ENCODE peak calls at places on chromosomes 3 and 15, in eight cellular contexts. I, X, H, E, J, Q, L and K are unnamed samples.

GRCh38 chr15:57146394-57147140 is 228.1 kb downstream of the TCF12 start:
- DNase-seq in I (no peak), X (no peak), H (no peak), E (no peak), J (no peak), Q (no peak), L (no peak), K (no peak)

GRCh38 chr3:50708620-50709019 is 33.9 kb downstream of the DOCK3 start:
- DNase-seq in I (no peak), X (no peak), H (no peak), E (no peak), J (no peak), Q (no peak), L (no peak), K (no peak)

GRCh38 chr15:73599934-73600333 is 33.3 kb downstream of the NPTN start:
- DNase-seq in I (peak), X (no peak), H (no peak), E (no peak), J (no peak), Q (no peak), L (peak), K (no peak)

GRCh38 chr3:126287536-126288181 is 69.5 kb downstream of the KLF15 start:
- DNase-seq in I (no peak), X (no peak), H (peak), E (peak), J (peak), Q (no peak), L (no peak), K (no peak)

GRCh38 chr3:139473155-139473771 is 3.1 kb downstream of the RBP2 start:
- DNase-seq in I (no peak), X (no peak), H (no peak), E (no peak), J (no peak), Q (no peak), L (no peak), K (no peak)

GRCh38 chr3:97636465-97636864 is 128.1 kb upstream of the ARL6 start:
- DNase-seq in I (no peak), X (no peak), H (no peak), E (no peak), J (no peak), Q (no peak), L (no peak), K (no peak)

GRCh38 chr15:69467636-69468035 is 15.0 kb downstream of the RPLP1 start:
- DNase-seq in I (no peak), X (no peak), H (no peak), E (no peak), J (no peak), Q (no peak), L (no peak), K (no peak)

GRCh38 chr3:3665961-3666640 is 133.1 kb upstream of the LRRN1 start:
- DNase-seq in I (peak), X (no peak), H (no peak), E (no peak), J (no peak), Q (no peak), L (no peak), K (no peak)

GRCh38 chr3:11005686-11006256 is 13.2 kb downstream of the SLC6A1 start:
- DNase-seq in I (no peak), X (no peak), H (no peak), E (no peak), J (no peak), Q (no peak), L (no peak), K (no peak)

GRCh38 chr3:9732080-9732752 is 681 bp downstream of the BRPF1 start:
- DNase-seq in I (no peak), X (no peak), H (no peak), E (no peak), J (peak), Q (no peak), L (no peak), K (peak)

GRCh38 chr3:30135190-30135589 is 471.2 kb upstream of the TGFBR2 start:
- DNase-seq in I (no peak), X (no peak), H (no peak), E (no peak), J (no peak), Q (no peak), L (peak), K (no peak)

GRCh38 chr15:93709708-93710107 is 521.7 kb upstream of the MCTP2 start:
- DNase-seq in I (no peak), X (no peak), H (no peak), E (no peak), J (no peak), Q (no peak), L (no peak), K (no peak)